ENCODE peak calls at places on chromosomes 1 and 21, in four cellular contexts. H is GM23248, N is fibroblast of lung, V is neural progenitor cell. A is an unnamed sample.
A peak's percentile ranks its signal among the peaks of the same experiment; 100 is the strongest.

GRCh38 chr1:22808186-22808845 is 97.7 kb downstream of the EPHB2 start:
- DNase-seq in H (peak; percentile 95), N (peak; percentile 94), V (no peak), A (no peak)

GRCh38 chr1:192615055-192615454 is 20.9 kb upstream of the RGS13 start:
- DNase-seq in H (no peak), N (no peak), V (no peak), A (no peak)

GRCh38 chr1:108051625-108052382 is 86.8 kb upstream of the VAV3 start:
- DNase-seq in H (no peak), N (no peak), V (peak; percentile 55), A (no peak)

GRCh38 chr1:6922096-6922931 is 137.1 kb downstream of the CAMTA1 start:
- DNase-seq in H (peak; percentile 76), N (peak; percentile 91), V (peak; percentile 29), A (no peak)

GRCh38 chr1:27659497-27660299 is 12.3 kb downstream of the IFI6 start:
- DNase-seq in H (peak; percentile 94), N (peak; percentile 79), V (peak; percentile 96), A (no peak)

GRCh38 chr1:179141592-179142244 is 59.8 kb downstream of the TOR3A start:
- DNase-seq in H (peak; percentile 92), N (peak; percentile 89), V (peak; percentile 37), A (no peak)

GRCh38 chr1:107889524-107889923 is 75.5 kb downstream of the VAV3 start:
- DNase-seq in H (no peak), N (no peak), V (no peak), A (no peak)

GRCh38 chr1:44031051-44031899 is at the start of gene SLC6A9:
- DNase-seq in H (peak; percentile 71), N (peak; percentile 81), V (peak; percentile 86), A (peak; percentile 43)

GRCh38 chr21:44349847-44350772 is 3.3 kb upstream of the TRPM2 start:
- DNase-seq in H (no peak), N (no peak), V (no peak), A (no peak)

GRCh38 chr1:99956755-99957154 is 13.0 kb upstream of the SLC35A3 start:
- DNase-seq in H (peak; percentile 75), N (no peak), V (no peak), A (no peak)

GRCh38 chr1:232012773-232013386 is 386.3 kb downstream of the DISC1 start:
- DNase-seq in H (peak; percentile 79), N (peak; percentile 92), V (no peak), A (no peak)

GRCh38 chr1:94355485-94355980 is 62.7 kb upstream of the ABCD3 start:
- DNase-seq in H (no peak), N (no peak), V (no peak), A (no peak)

GRCh38 chr1:94349853-94350252 is 68.3 kb upstream of the ABCD3 start:
- DNase-seq in H (no peak), N (no peak), V (no peak), A (no peak)

GRCh38 chr1:94350350-94350924 is 67.8 kb upstream of the ABCD3 start:
- DNase-seq in H (no peak), N (no peak), V (no peak), A (no peak)

GRCh38 chr1:94351441-94351840 is 66.7 kb upstream of the ABCD3 start:
- DNase-seq in H (no peak), N (no peak), V (no peak), A (no peak)
- H3K4me3 ChIP-seq in H (no peak overlapping the region), N (no peak overlapping the region), V (no peak overlapping the region), A (no peak overlapping the region)

DNA sequence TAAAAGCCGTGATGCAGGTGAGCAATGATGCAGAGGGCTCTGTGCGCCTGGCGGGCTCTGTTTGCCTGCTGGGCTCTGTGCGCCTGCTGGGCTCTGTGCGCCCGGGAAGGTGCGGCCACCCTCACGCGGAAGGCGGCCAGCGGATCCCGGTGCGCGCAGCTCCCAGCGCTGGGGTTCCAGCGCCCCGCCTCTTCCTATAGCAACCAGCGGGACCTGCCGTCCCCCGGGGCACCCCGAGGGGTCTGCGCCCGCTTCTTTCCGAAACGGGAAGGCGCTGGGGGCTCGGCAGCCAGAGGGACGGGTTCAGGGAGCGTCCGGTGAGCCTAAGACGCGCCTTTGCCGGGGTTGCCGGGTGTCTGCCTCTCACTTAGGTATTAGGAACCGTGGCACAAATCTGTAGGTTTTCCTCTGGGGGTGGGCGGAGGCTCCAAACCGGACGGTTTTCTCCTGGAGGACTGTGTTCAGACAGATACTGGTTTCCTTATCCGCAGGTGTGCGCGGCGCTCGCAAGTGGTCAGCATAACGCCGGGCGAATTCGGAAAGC is 31.8 kb downstream of the PRMT2 start:
- DNase-seq in H (peak; percentile 43), N (peak; percentile 48), V (peak; percentile 58), A (peak; percentile 27)
- H3K9ac ChIP-seq in H (peak overlapping the region; percentile 48), N (no peak overlapping the region), V (no peak overlapping the region), A (peak overlapping the region; percentile 92)

GRCh38 chr1:205824180-205824579 is 11.2 kb upstream of the SLC41A1 start:
- DNase-seq in H (no peak), N (peak; percentile 4), V (no peak), A (no peak)
- H3K4me1 ChIP-seq in H (no peaks in the 10 kb centered on the region), N (no peaks in the 10 kb centered on the region), V (peaks cover 25% of the 10 kb centered on the region), A (peaks cover 8% of the 10 kb centered on the region)

DNA sequence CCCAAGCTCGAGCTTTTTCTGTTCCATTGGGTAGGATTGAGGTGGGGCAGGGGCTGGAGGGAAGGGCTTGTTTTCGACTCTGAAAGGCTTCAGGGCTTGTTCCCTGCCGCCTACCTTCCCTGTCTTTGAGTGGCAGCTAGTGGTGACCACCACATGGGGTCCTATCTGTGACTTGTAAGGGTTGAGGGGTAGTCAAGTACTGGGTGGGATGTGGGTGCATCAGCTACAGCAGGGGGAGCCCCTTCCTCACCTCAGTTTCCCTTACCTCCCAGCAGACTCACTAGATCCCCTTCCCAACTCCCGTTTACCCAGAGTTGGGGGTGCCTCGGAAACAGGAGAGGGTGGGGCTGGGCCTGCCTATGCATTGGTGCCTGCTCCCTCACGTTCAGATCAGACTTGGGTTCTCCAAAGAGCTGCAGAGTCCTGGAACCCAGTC is 5.9 kb downstream of the FOXO6 start:
- DNase-seq in H (no peak), N (no peak), V (no peak), A (no peak)
- H3K4me3 ChIP-seq in H (no peak overlapping the region), N (no peak overlapping the region), V (peak overlapping the region; percentile 61), A (peak overlapping the region; percentile 31)

DNA sequence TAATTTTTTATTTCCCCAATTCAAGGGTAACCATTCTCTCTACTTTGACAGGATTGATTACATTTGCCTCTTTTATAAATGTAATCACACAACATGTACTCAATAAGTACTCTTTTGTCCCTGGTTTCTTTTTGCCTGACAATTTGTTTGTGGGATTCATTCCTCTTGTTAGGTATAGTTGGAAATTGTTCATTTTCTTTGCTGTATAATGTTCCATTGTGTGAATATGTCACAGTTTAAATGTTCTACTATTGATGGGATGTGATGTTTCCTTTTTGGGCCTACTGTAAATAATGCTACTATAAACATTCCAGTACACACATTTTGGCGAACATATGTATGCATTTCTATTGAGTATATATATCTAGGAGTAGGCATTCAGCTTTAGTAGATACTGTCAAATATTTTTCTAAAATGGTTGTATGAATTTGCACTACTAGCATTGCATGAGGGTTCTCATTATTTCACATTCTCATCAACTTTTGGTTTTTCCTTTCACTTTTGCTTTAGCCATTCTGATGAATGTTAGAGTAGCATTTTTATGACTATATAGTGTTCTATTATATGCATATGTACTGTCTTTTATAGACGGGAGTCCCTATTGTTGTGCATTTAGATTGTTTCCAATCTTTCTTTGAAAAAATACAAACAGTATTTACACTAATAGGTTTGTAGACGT is 35.0 kb upstream of the PRKACB start:
- DNase-seq in H (no peak), N (no peak), V (no peak), A (no peak)
- H3K9ac ChIP-seq in H (no peak overlapping the region), N (no peak overlapping the region), V (no peak overlapping the region), A (no peak overlapping the region)

DNA sequence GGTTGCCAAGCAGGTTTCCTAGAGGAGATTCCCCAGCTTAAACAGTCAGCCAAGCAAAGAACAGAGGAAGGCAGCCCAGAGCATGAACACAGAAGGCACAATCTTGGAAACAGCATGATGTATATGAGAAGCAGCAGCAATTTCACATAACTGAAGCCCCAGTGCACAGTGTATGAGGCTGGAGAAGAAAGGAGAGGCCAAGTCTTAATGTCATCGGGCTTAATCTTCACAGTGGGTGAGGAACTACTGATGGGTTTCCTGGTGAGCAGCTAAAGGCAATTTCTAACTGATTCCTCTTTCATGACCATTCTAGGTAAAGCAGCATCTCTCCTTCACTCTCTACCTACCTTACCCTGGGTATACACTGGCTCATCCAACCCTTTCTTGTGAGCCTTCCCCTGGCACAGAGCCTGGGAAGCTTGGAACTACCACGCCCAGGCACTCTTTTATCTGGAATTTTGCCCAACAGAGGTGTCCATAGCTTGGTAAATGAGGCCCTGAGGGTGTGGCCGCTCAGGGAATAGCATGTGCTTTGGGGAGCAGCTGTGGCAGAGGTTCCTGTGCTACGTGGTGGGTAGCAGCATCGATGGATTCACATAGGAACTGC is 22.0 kb downstream of the FYB2 start:
- DNase-seq in H (no peak), N (no peak), V (no peak), A (no peak)
- H3K4me1 ChIP-seq in H (peaks cover 7% of the 10 kb centered on the region), N (no peaks in the 10 kb centered on the region), V (peaks cover 26% of the 10 kb centered on the region), A (peaks cover 4% of the 10 kb centered on the region)

DNA sequence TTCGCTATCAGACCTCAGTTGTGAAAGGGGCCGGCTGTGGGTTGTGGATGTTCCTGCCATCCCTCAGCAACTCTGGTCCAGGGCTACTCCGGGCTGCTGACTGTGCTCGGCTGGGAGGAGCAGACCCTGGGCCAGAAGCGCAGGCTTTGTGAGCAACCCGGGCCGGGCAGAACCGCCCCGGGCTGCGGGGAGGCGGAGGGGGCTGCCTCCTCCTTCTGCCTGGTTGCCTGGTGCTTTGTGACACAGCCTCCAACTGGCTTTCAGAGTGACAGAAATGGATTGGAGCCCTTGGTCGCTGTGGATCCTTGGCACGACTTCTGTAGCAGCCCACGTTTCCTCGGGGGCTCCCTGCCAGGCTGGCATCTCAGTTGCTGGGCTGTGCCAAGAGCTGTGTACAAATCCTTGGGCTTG is 10.0 kb downstream of the DRAXIN start:
- DNase-seq in H (peak; percentile 61), N (no peak), V (peak; percentile 42), A (no peak)
- H3K4me3 ChIP-seq in H (peak overlapping the region; percentile 34), N (no peak overlapping the region), V (no peak overlapping the region), A (no peak overlapping the region)